ENCODE peak calls at places on chromosomes 12 and 14, in seven cellular contexts. J is breast epithelium, H is fibroblast of villous mesenchyme, Q is mucosa of descending colon, T is B cell, W is GM20000, G is fibroblast of mammary gland. E is an unnamed sample.
A peak's percentile ranks its signal among the peaks of the same experiment; 100 is the strongest.

GRCh38 chr12:107399061-107399460 is 286.5 kb upstream of the PWP1 start:
- DNase-seq in J (no peak), H (no peak), Q (no peak), T (no peak), W (no peak), G (no peak), E (no peak)

GRCh38 chr12:126425264-126425663 is 1360.0 kb downstream of the AACS start:
- DNase-seq in J (no peak), H (no peak), Q (no peak), T (no peak), W (no peak), G (no peak), E (no peak)

GRCh38 chr14:104334812-104335161 is 196.4 kb downstream of the KIF26A start:
- DNase-seq in J (no peak), H (no peak), Q (no peak), T (no peak), W (no peak), G (no peak), E (no peak)

GRCh38 chr12:121789233-121789781 is 4.2 kb downstream of the RHOF start:
- DNase-seq in J (no peak), H (no peak), Q (peak; percentile 82), T (peak; percentile 75), W (no peak), G (no peak), E (no peak)

GRCh38 chr12:69266045-69266635 is 26.8 kb downstream of the CPSF6 start:
- DNase-seq in J (no peak), H (peak; percentile 73), Q (no peak), T (no peak), W (no peak), G (peak; percentile 77), E (no peak)

GRCh38 chr14:90398315-90398811 is 1.5 kb downstream of the CALM1 start:
- DNase-seq in J (peak; percentile 52), H (peak; percentile 43), Q (peak; percentile 80), T (peak; percentile 76), W (peak; percentile 53), G (no peak), E (no peak)

GRCh38 chr12:116141110-116141832 is 136.2 kb downstream of the MED13L start:
- DNase-seq in J (no peak), H (no peak), Q (no peak), T (no peak), W (no peak), G (no peak), E (no peak)

GRCh38 chr12:85865905-85866304 is 8.2 kb upstream of the NTS start:
- DNase-seq in J (no peak), H (no peak), Q (no peak), T (no peak), W (no peak), G (peak; percentile 22), E (no peak)

GRCh38 chr12:102331419-102331818 is 133.8 kb upstream of the PMCH start:
- DNase-seq in J (no peak), H (no peak), Q (no peak), T (no peak), W (no peak), G (no peak), E (no peak)

GRCh38 chr12:16609140-16609539 is 3.2 kb upstream of the LMO3 start:
- DNase-seq in J (no peak), H (peak; percentile 3), Q (no peak), T (no peak), W (no peak), G (no peak), E (no peak)

GRCh38 chr14:67385120-67385519 is 25.0 kb downstream of the EIF2S1 start:
- DNase-seq in J (no peak), H (no peak), Q (no peak), T (no peak), W (no peak), G (no peak), E (no peak)

GRCh38 chr14:24418492-24418873 is 11.0 kb downstream of the CBLN3 start:
- DNase-seq in J (peak; percentile 68), H (no peak), Q (peak; percentile 70), T (no peak), W (no peak), G (no peak), E (no peak)

GRCh38 chr12:57726151-57726883 is 12.2 kb downstream of the AGAP2 start:
- DNase-seq in J (peak; percentile 72), H (peak; percentile 87), Q (peak; percentile 88), T (peak; percentile 56), W (peak; percentile 55), G (peak; percentile 80), E (no peak)

GRCh38 chr14:98173291-98173690 is 1098.7 kb downstream of the BCL11B start:
- DNase-seq in J (no peak), H (no peak), Q (peak; percentile 68), T (no peak), W (no peak), G (no peak), E (no peak)

GRCh38 chr14:61368061-61368710 is 46.8 kb downstream of the PRKCH start:
- DNase-seq in J (no peak), H (no peak), Q (no peak), T (no peak), W (no peak), G (no peak), E (no peak)

GRCh38 chr14:69005432-69006148 is 26.5 kb upstream of the ACTN1 start:
- DNase-seq in J (peak; percentile 74), H (peak; percentile 84), Q (peak; percentile 54), T (no peak), W (no peak), G (peak; percentile 91), E (peak; percentile 56)

GRCh38 chr14:55540847-55541773 is 38.9 kb upstream of the KTN1 start:
- DNase-seq in J (no peak), H (peak; percentile 38), Q (no peak), T (no peak), W (no peak), G (peak; percentile 34), E (no peak)

GRCh38 chr12:2648406-2648805 is 146.4 kb upstream of the FKBP4 start:
- DNase-seq in J (no peak), H (no peak), Q (no peak), T (no peak), W (no peak), G (no peak), E (no peak)

DNA sequence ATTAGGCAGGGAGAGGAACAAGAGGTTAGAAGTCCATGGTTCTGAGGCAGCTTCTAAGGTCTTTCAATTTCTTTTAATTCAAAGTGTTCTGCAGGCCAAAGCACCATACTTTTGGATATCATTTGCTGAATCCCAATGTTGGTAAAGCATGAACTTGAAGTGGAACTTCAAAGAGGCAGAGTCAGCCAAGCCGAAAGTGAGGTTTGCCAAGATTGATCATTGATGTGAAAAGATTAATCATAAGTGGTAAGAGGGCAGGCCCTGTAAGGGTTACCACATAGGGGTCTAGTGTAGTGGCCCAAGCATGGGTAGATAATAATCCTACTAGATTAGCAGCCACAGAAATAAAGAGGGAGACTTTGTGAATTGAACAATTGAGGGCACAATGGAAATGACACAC is 191.7 kb upstream of the DIO2 start:
- DNase-seq in J (no peak), H (no peak), Q (no peak), T (no peak), W (no peak), G (no peak), E (no peak)
- TF ChIP-seq CTCF in J (no peak), H (no peak), Q (no peak), T (no peak), W (no peak), G (no peak), E (no peak)

DNA sequence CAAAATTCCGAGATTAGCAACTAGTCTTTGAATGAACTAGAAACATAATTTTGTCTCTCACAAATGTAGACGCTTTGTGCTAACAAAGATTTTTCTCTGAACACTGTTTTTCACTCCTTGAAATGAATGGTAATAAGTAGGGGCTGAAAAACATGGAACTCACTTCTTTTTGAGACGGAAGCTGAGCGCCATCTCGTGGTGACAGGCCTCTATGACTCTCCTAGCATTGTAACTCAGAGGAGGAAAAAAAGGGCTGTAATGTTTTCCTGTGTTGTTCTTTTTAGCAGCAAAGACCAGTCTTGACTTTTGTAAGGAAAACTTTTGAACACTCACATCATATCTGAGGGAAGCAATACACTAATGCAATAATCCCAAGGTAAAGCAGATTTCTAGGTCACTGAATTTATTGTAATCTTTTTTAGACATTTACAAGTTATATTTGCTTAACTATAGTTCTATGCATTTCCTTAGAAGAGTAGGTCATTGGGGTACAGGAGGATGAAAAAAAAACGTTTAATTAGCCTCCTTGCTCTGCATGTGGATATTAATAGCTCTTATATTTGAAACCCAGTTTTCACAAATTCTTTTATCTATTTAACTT is 157.3 kb upstream of the FOXG1 start:
- DNase-seq in J (peak; percentile 27), H (peak; percentile 21), Q (no peak), T (peak; percentile 2), W (peak; percentile 10), G (peak; percentile 68), E (peak; percentile 23)
- TF ChIP-seq CTCF in J (peak; percentile 21), H (peak; percentile 63), Q (peak; percentile 36), T (peak; percentile 29), W (peak; percentile 34), G (peak; percentile 98), E (no peak)

DNA sequence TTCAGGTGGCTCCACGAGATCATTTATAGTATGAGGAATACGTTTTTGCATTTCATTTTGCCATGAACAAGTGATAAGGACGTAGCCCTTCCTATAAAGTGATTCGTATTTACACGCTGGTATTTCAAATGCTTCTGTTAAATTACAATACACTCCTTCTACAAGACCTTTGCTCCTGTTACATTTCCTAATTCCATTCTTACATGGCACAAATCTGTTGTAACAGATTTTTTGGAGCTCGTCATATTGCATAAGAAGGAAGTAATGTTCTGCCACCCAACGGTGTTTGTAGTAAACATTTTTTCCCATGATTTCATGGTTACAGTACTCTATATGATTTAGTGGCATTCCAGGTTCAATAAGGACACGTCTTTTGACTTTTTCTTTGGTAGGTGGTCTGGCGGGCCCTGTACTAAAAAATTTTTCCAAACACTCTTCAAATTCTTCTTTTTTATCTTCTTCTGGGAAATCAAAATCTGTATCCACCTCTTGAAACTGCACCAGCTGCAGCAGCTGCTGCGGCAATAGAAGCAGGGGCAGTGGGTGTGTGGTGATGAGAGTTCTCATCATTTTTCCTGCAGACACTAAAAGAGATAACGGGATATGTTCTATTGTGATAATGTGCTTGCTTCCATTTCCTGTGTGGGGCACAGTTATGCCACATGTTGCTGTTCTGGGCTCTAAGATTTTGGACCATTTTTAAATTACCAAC is 4.2 kb downstream of the RNASE9 start:
- DNase-seq in J (no peak), H (no peak), Q (no peak), T (no peak), W (no peak), G (peak; percentile 2), E (no peak)
- TF ChIP-seq CTCF in J (no peak), H (no peak), Q (no peak), T (no peak), W (no peak), G (no peak), E (no peak)

GRCh38 chr12:49683604-49684309 is 23.4 kb downstream of the FMNL3 start:
- DNase-seq in J (no peak), H (no peak), Q (no peak), T (no peak), W (no peak), G (no peak), E (no peak)

GRCh38 chr12:49689785-49690184 is 17.4 kb downstream of the FMNL3 start:
- DNase-seq in J (no peak), H (peak; percentile 68), Q (no peak), T (no peak), W (no peak), G (no peak), E (no peak)

GRCh38 chr12:49684310-49684854 is 22.8 kb downstream of the FMNL3 start:
- DNase-seq in J (no peak), H (no peak), Q (no peak), T (no peak), W (no peak), G (no peak), E (no peak)

GRCh38 chr12:49689236-49689635 is 18.0 kb downstream of the FMNL3 start:
- DNase-seq in J (no peak), H (no peak), Q (no peak), T (no peak), W (no peak), G (no peak), E (no peak)

GRCh38 chr12:49687941-49688340 is 19.3 kb downstream of the FMNL3 start:
- DNase-seq in J (no peak), H (no peak), Q (no peak), T (no peak), W (no peak), G (no peak), E (no peak)
- TF ChIP-seq CTCF in J (no peak), H (no peak), Q (no peak), T (no peak), W (no peak), G (no peak), E (no peak)

E was measured in omental fat pad.